ENCODE peak calls at places on chromosomes 5 and 9, in four cellular contexts. C is HFF-Myc, P is HTR-8/SVneo, T is mesendoderm. R is an unnamed sample.

GRCh38 chr9:92180669-92181181 is 65.5 kb upstream of the SPTLC1 start:
- DNase-seq in C (peak), P (peak), T (peak), R (peak)

GRCh38 chr9:38068616-38068865 is 486 bp downstream of the SHB start:
- DNase-seq in P (no peak), C (no peak), T (no peak), R (no peak)

GRCh38 chr5:102911973-102912372 is 156.9 kb downstream of the PAM start:
- DNase-seq in T (no peak), P (peak), C (peak), R (peak)

GRCh38 chr9:69470186-69470977 is 145.4 kb downstream of the ENTREP1 start:
- DNase-seq in T (no peak), C (no peak), P (no peak), R (no peak)

GRCh38 chr5:155625897-155626543 is 612.5 kb downstream of the KIF4B start:
- DNase-seq in T (no peak), C (no peak), P (no peak), R (no peak)

GRCh38 chr9:107425110-107426025 is 64.2 kb downstream of the KLF4 start:
- DNase-seq in C (no peak), P (peak), T (peak), R (peak)

GRCh38 chr5:136013559-136013958 is 15.2 kb upstream of the TGFBI start:
- DNase-seq in P (no peak), T (no peak), C (no peak), R (no peak)

GRCh38 chr9:32508728-32509127 is 17.3 kb downstream of the RIGI start:
- DNase-seq in T (peak), C (no peak), P (no peak), R (no peak)

GRCh38 chr9:131678499-131679111 is 61.3 kb downstream of the RAPGEF1 start:
- DNase-seq in C (peak), T (peak), P (peak), R (peak)

GRCh38 chr9:136759001-136759400 is 958 bp upstream of the LCN8 start:
- DNase-seq in C (no peak), P (no peak), T (no peak), R (no peak)

GRCh38 chr9:100999914-101000540 is 28.5 kb upstream of the PLPPR1 start:
- DNase-seq in C (no peak), T (no peak), P (no peak), R (no peak)

GRCh38 chr5:42591026-42591425 is 165.6 kb upstream of the CCDC152 start:
- DNase-seq in T (no peak), C (no peak), P (no peak), R (no peak)

GRCh38 chr5:96209829-96210228 is 223.2 kb downstream of the PCSK1 start:
- DNase-seq in P (no peak), C (no peak), T (no peak), R (peak)

GRCh38 chr5:168404366-168404765 is 81.9 kb upstream of the RARS1 start:
- DNase-seq in T (no peak), C (peak), P (no peak), R (peak)